ENCODE peak calls at places on chromosomes 16 and 17, in ten cellular contexts. One of them, this sample, is unnamed.

GRCh38 chr17:63331301-63331700 is 114.8 kb downstream of the CYB561 start:
- DNase-seq in CD8-positive, alpha-beta memory T cell: no peak
- DNase-seq in GM23338: no peak
- DNase-seq in effector memory CD4-positive, alpha-beta T cell: no peak
- DNase-seq in lower lobe of right lung: no peak
- DNase-seq in lung: no peak
- DNase-seq in fibroblast of lung: no peak
- DNase-seq in neuronal stem cell: no peak
- DNase-seq in tibial nerve: no peak
- DNase-seq in neural progenitor cell: no peak
- DNase-seq in this sample: no peak

GRCh38 chr17:50501906-50502642 is 6.2 kb upstream of the MYCBPAP start:
- DNase-seq in neuronal stem cell: no peak
- DNase-seq in lower lobe of right lung: no peak
- DNase-seq in effector memory CD4-positive, alpha-beta T cell: no peak
- DNase-seq in GM23338: no peak
- DNase-seq in tibial nerve: no peak
- DNase-seq in lung: no peak
- DNase-seq in neural progenitor cell: no peak
- DNase-seq in fibroblast of lung: no peak
- DNase-seq in CD8-positive, alpha-beta memory T cell: no peak
- DNase-seq in this sample: no peak

GRCh38 chr17:43609613-43610385 is 51.9 kb downstream of the MEOX1 start:
- DNase-seq in lung: no peak
- DNase-seq in neuronal stem cell: no peak
- DNase-seq in tibial nerve: no peak
- DNase-seq in fibroblast of lung: no peak
- DNase-seq in effector memory CD4-positive, alpha-beta T cell: no peak
- DNase-seq in lower lobe of right lung: no peak
- DNase-seq in CD8-positive, alpha-beta memory T cell: no peak
- DNase-seq in neural progenitor cell: peak; percentile 49
- DNase-seq in GM23338: peak; percentile 45
- DNase-seq in this sample: no peak

GRCh38 chr17:14559720-14560119 is 258.8 kb downstream of the HS3ST3B1 start:
- DNase-seq in tibial nerve: no peak
- DNase-seq in effector memory CD4-positive, alpha-beta T cell: no peak
- DNase-seq in lower lobe of right lung: no peak
- DNase-seq in neural progenitor cell: no peak
- DNase-seq in lung: no peak
- DNase-seq in neuronal stem cell: no peak
- DNase-seq in fibroblast of lung: no peak
- DNase-seq in GM23338: no peak
- DNase-seq in CD8-positive, alpha-beta memory T cell: no peak
- DNase-seq in this sample: no peak

GRCh38 chr17:35733366-35733765 is 1.9 kb downstream of the RASL10B start:
- DNase-seq in tibial nerve: no peak
- DNase-seq in neural progenitor cell: no peak
- DNase-seq in effector memory CD4-positive, alpha-beta T cell: no peak
- DNase-seq in lower lobe of right lung: no peak
- DNase-seq in neuronal stem cell: no peak
- DNase-seq in lung: no peak
- DNase-seq in CD8-positive, alpha-beta memory T cell: no peak
- DNase-seq in fibroblast of lung: no peak
- DNase-seq in GM23338: no peak
- DNase-seq in this sample: no peak

GRCh38 chr16:5605404-5605803 is 507.8 kb upstream of the EEF2KMT start:
- DNase-seq in neural progenitor cell: no peak
- DNase-seq in lung: no peak
- DNase-seq in neuronal stem cell: no peak
- DNase-seq in effector memory CD4-positive, alpha-beta T cell: no peak
- DNase-seq in tibial nerve: no peak
- DNase-seq in fibroblast of lung: no peak
- DNase-seq in CD8-positive, alpha-beta memory T cell: no peak
- DNase-seq in lower lobe of right lung: no peak
- DNase-seq in GM23338: no peak
- DNase-seq in this sample: no peak

GRCh38 chr17:77378318-77379064 is 237.7 kb downstream of the SEC14L1 start:
- DNase-seq in CD8-positive, alpha-beta memory T cell: no peak
- DNase-seq in tibial nerve: no peak
- DNase-seq in GM23338: no peak
- DNase-seq in effector memory CD4-positive, alpha-beta T cell: no peak
- DNase-seq in lung: no peak
- DNase-seq in fibroblast of lung: no peak
- DNase-seq in lower lobe of right lung: no peak
- DNase-seq in neuronal stem cell: no peak
- DNase-seq in neural progenitor cell: no peak
- DNase-seq in this sample: no peak

GRCh38 chr17:62703269-62703775 is 75.9 kb downstream of the MRC2 start:
- DNase-seq in GM23338: no peak
- DNase-seq in lower lobe of right lung: no peak
- DNase-seq in CD8-positive, alpha-beta memory T cell: no peak
- DNase-seq in tibial nerve: no peak
- DNase-seq in lung: no peak
- DNase-seq in fibroblast of lung: peak; percentile 22
- DNase-seq in effector memory CD4-positive, alpha-beta T cell: no peak
- DNase-seq in neural progenitor cell: no peak
- DNase-seq in neuronal stem cell: no peak
- DNase-seq in this sample: no peak

GRCh38 chr16:89934611-89935553 is 11.7 kb downstream of the TUBB3 start:
- DNase-seq in neuronal stem cell: no peak
- DNase-seq in fibroblast of lung: no peak
- DNase-seq in GM23338: no peak
- DNase-seq in tibial nerve: no peak
- DNase-seq in neural progenitor cell: no peak
- DNase-seq in CD8-positive, alpha-beta memory T cell: no peak
- DNase-seq in effector memory CD4-positive, alpha-beta T cell: no peak
- DNase-seq in lung: no peak
- DNase-seq in lower lobe of right lung: no peak
- DNase-seq in this sample: no peak

GRCh38 chr16:89936508-89936907 is 12.0 kb upstream of the DEF8 start:
- DNase-seq in CD8-positive, alpha-beta memory T cell: no peak
- DNase-seq in lung: no peak
- DNase-seq in lower lobe of right lung: no peak
- DNase-seq in neuronal stem cell: no peak
- DNase-seq in neural progenitor cell: no peak
- DNase-seq in GM23338: no peak
- DNase-seq in effector memory CD4-positive, alpha-beta T cell: no peak
- DNase-seq in tibial nerve: no peak
- DNase-seq in fibroblast of lung: no peak
- DNase-seq in this sample: no peak

GRCh38 chr16:89931305-89931896 is 8.3 kb downstream of the TUBB3 start:
- DNase-seq in lower lobe of right lung: no peak
- DNase-seq in CD8-positive, alpha-beta memory T cell: no peak
- DNase-seq in neuronal stem cell: no peak
- DNase-seq in GM23338: no peak
- DNase-seq in effector memory CD4-positive, alpha-beta T cell: no peak
- DNase-seq in tibial nerve: no peak
- DNase-seq in lung: no peak
- DNase-seq in neural progenitor cell: no peak
- DNase-seq in fibroblast of lung: no peak
- DNase-seq in this sample: no peak

GRCh38 chr16:89936034-89936433 is 12.5 kb upstream of the DEF8 start:
- DNase-seq in fibroblast of lung: no peak
- DNase-seq in tibial nerve: no peak
- DNase-seq in neuronal stem cell: no peak
- DNase-seq in CD8-positive, alpha-beta memory T cell: no peak
- DNase-seq in effector memory CD4-positive, alpha-beta T cell: no peak
- DNase-seq in GM23338: no peak
- DNase-seq in lower lobe of right lung: no peak
- DNase-seq in neural progenitor cell: no peak
- DNase-seq in lung: no peak
- DNase-seq in this sample: no peak

GRCh38 chr16:89931964-89932363 is 8.8 kb downstream of the TUBB3 start:
- DNase-seq in tibial nerve: no peak
- DNase-seq in fibroblast of lung: no peak
- DNase-seq in GM23338: no peak
- DNase-seq in lung: no peak
- DNase-seq in CD8-positive, alpha-beta memory T cell: no peak
- DNase-seq in neuronal stem cell: no peak
- DNase-seq in lower lobe of right lung: no peak
- DNase-seq in neural progenitor cell: no peak
- DNase-seq in effector memory CD4-positive, alpha-beta T cell: no peak
- DNase-seq in this sample: no peak
- H3K36me3 ChIP-seq in tibial nerve: peaks cover 30% of the 10 kb centered on the region
- H3K36me3 ChIP-seq in fibroblast of lung: peaks cover 46% of the 10 kb centered on the region
- H3K36me3 ChIP-seq in GM23338: peaks cover 12% of the 10 kb centered on the region
- H3K36me3 ChIP-seq in lung: no peaks in the 10 kb centered on the region
- H3K36me3 ChIP-seq in CD8-positive, alpha-beta memory T cell: no peaks in the 10 kb centered on the region
- H3K36me3 ChIP-seq in neuronal stem cell: peaks cover 96% of the 10 kb centered on the region
- H3K36me3 ChIP-seq in lower lobe of right lung: no peaks in the 10 kb centered on the region
- H3K36me3 ChIP-seq in neural progenitor cell: no peaks in the 10 kb centered on the region
- H3K36me3 ChIP-seq in effector memory CD4-positive, alpha-beta T cell: no peaks in the 10 kb centered on the region
- H3K36me3 ChIP-seq in this sample: no peaks in the 10 kb centered on the region

GRCh38 chr16:20866792-20867191 is 33.4 kb downstream of the DCUN1D3 start:
- DNase-seq in lower lobe of right lung: no peak
- DNase-seq in lung: no peak
- DNase-seq in fibroblast of lung: peak; percentile 42
- DNase-seq in GM23338: no peak
- DNase-seq in neuronal stem cell: no peak
- DNase-seq in effector memory CD4-positive, alpha-beta T cell: no peak
- DNase-seq in tibial nerve: no peak
- DNase-seq in neural progenitor cell: no peak
- DNase-seq in CD8-positive, alpha-beta memory T cell: no peak
- DNase-seq in this sample: no peak

GRCh38 chr16:20865420-20866126 is 34.6 kb downstream of the DCUN1D3 start:
- DNase-seq in lung: no peak
- DNase-seq in CD8-positive, alpha-beta memory T cell: no peak
- DNase-seq in GM23338: no peak
- DNase-seq in neural progenitor cell: no peak
- DNase-seq in effector memory CD4-positive, alpha-beta T cell: no peak
- DNase-seq in tibial nerve: no peak
- DNase-seq in fibroblast of lung: peak; percentile 65
- DNase-seq in neuronal stem cell: no peak
- DNase-seq in lower lobe of right lung: no peak
- DNase-seq in this sample: no peak

GRCh38 chr16:20868890-20869289 is 31.3 kb downstream of the DCUN1D3 start:
- DNase-seq in tibial nerve: peak; percentile 62
- DNase-seq in CD8-positive, alpha-beta memory T cell: no peak
- DNase-seq in lung: peak; percentile 80
- DNase-seq in fibroblast of lung: peak; percentile 82
- DNase-seq in lower lobe of right lung: peak; percentile 79
- DNase-seq in neural progenitor cell: peak; percentile 16
- DNase-seq in neuronal stem cell: no peak
- DNase-seq in effector memory CD4-positive, alpha-beta T cell: no peak
- DNase-seq in GM23338: no peak
- DNase-seq in this sample: peak; percentile 93

GRCh38 chr16:20867585-20867984 is 32.6 kb downstream of the DCUN1D3 start:
- DNase-seq in CD8-positive, alpha-beta memory T cell: no peak
- DNase-seq in neural progenitor cell: no peak
- DNase-seq in lower lobe of right lung: no peak
- DNase-seq in tibial nerve: no peak
- DNase-seq in neuronal stem cell: no peak
- DNase-seq in fibroblast of lung: no peak
- DNase-seq in effector memory CD4-positive, alpha-beta T cell: no peak
- DNase-seq in GM23338: no peak
- DNase-seq in lung: no peak
- DNase-seq in this sample: no peak

GRCh38 chr16:20866161-20866772 is 33.9 kb downstream of the DCUN1D3 start:
- DNase-seq in lower lobe of right lung: no peak
- DNase-seq in effector memory CD4-positive, alpha-beta T cell: no peak
- DNase-seq in lung: no peak
- DNase-seq in tibial nerve: no peak
- DNase-seq in GM23338: no peak
- DNase-seq in CD8-positive, alpha-beta memory T cell: no peak
- DNase-seq in neuronal stem cell: peak; percentile 6
- DNase-seq in neural progenitor cell: peak; percentile 78
- DNase-seq in fibroblast of lung: peak; percentile 81
- DNase-seq in this sample: no peak
- H3K4me1 ChIP-seq in lower lobe of right lung: peaks cover 66% of the 10 kb centered on the region
- H3K4me1 ChIP-seq in effector memory CD4-positive, alpha-beta T cell: no peaks in the 10 kb centered on the region
- H3K4me1 ChIP-seq in lung: peaks cover 22% of the 10 kb centered on the region
- H3K4me1 ChIP-seq in tibial nerve: peaks cover 64% of the 10 kb centered on the region
- H3K4me1 ChIP-seq in GM23338: peaks cover 20% of the 10 kb centered on the region
- H3K4me1 ChIP-seq in CD8-positive, alpha-beta memory T cell: no peaks in the 10 kb centered on the region
- H3K4me1 ChIP-seq in neuronal stem cell: peaks cover 6% of the 10 kb centered on the region
- H3K4me1 ChIP-seq in neural progenitor cell: peaks cover 27% of the 10 kb centered on the region
- H3K4me1 ChIP-seq in fibroblast of lung: peaks cover 28% of the 10 kb centered on the region
- H3K4me1 ChIP-seq in this sample: peaks cover 50% of the 10 kb centered on the region

DNA sequence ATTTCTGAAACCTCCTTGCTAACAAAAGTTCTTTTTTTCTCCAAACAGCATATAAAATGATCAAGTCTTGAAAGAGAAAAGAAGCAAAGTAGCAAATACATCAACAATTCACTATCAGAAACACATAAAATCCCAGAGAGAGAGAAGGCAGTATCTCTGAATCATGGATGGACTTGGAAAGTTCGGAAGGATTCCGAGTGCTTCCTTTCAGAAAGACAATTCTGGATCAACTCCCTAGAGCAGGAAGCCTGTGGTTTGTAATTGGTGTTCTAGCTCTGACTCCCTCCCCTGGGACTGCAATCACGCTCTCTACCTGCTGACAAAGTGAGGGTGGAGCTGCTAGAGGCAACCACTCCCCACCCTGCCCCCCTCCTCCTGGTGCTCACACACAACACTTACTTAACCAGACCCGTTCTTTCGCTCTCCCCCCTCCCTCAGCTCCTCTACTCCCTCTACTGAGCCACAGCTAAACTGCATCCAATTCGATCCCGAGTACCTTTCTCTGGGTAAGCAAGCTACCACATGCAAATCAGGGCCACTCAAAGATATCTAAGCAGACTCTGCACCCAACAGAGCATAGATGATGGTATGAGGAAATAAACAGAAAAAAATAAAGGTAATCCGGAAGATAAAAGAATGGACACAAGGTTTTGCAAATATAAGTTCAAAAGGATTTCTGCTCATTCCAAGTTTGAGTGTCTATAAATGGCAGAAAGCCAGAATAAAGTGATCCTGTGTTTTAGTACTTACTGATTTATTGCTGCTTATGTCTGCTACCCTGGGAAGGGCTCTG is at the start of gene RNF43:
- DNase-seq in tibial nerve: peak; percentile 57
- DNase-seq in lung: peak; percentile 95
- DNase-seq in neuronal stem cell: peak; percentile 81
- DNase-seq in neural progenitor cell: peak; percentile 94
- DNase-seq in effector memory CD4-positive, alpha-beta T cell: peak; percentile 66
- DNase-seq in fibroblast of lung: peak; percentile 83
- DNase-seq in GM23338: peak; percentile 98
- DNase-seq in CD8-positive, alpha-beta memory T cell: peak; percentile 85
- DNase-seq in lower lobe of right lung: peak; percentile 95
- DNase-seq in this sample: peak; percentile 69
- H3K27ac ChIP-seq in tibial nerve: peak within 1 kb of the TSS; percentile 62
- H3K27ac ChIP-seq in lung: peak within 1 kb of the TSS; percentile 9
- H3K27ac ChIP-seq in neuronal stem cell: no peak within 1 kb of the TSS
- H3K27ac ChIP-seq in neural progenitor cell: no peak within 1 kb of the TSS
- H3K27ac ChIP-seq in effector memory CD4-positive, alpha-beta T cell: no peak within 1 kb of the TSS
- H3K27ac ChIP-seq in fibroblast of lung: no peak within 1 kb of the TSS
- H3K27ac ChIP-seq in GM23338: no peak within 1 kb of the TSS
- H3K27ac ChIP-seq in CD8-positive, alpha-beta memory T cell: peak within 1 kb of the TSS; percentile 28
- H3K27ac ChIP-seq in lower lobe of right lung: peak within 1 kb of the TSS; percentile 77
- H3K27ac ChIP-seq in this sample: no peak within 1 kb of the TSS

GRCh38 chr16:19109288-19109664 is 4.5 kb upstream of the ITPRIPL2 start:
- DNase-seq in effector memory CD4-positive, alpha-beta T cell: no peak
- DNase-seq in fibroblast of lung: no peak
- DNase-seq in lower lobe of right lung: no peak
- DNase-seq in neuronal stem cell: no peak
- DNase-seq in CD8-positive, alpha-beta memory T cell: no peak
- DNase-seq in neural progenitor cell: no peak
- DNase-seq in lung: no peak
- DNase-seq in tibial nerve: no peak
- DNase-seq in GM23338: no peak
- DNase-seq in this sample: no peak

GRCh38 chr16:19114359-19115147 is 789 bp downstream of the ITPRIPL2 start:
- DNase-seq in lower lobe of right lung: peak; percentile 78
- DNase-seq in neural progenitor cell: peak; percentile 44
- DNase-seq in GM23338: peak; percentile 84
- DNase-seq in lung: peak; percentile 59
- DNase-seq in fibroblast of lung: peak; percentile 78
- DNase-seq in effector memory CD4-positive, alpha-beta T cell: no peak
- DNase-seq in CD8-positive, alpha-beta memory T cell: no peak
- DNase-seq in neuronal stem cell: peak; percentile 15
- DNase-seq in tibial nerve: peak; percentile 54
- DNase-seq in this sample: peak; percentile 78

GRCh38 chr16:19113577-19114358 is at the start of gene ITPRIPL2:
- DNase-seq in neural progenitor cell: peak; percentile 76
- DNase-seq in lower lobe of right lung: peak; percentile 94
- DNase-seq in effector memory CD4-positive, alpha-beta T cell: no peak
- DNase-seq in GM23338: peak; percentile 76
- DNase-seq in fibroblast of lung: peak; percentile 95
- DNase-seq in neuronal stem cell: peak; percentile 48
- DNase-seq in tibial nerve: peak; percentile 74
- DNase-seq in CD8-positive, alpha-beta memory T cell: no peak
- DNase-seq in lung: peak; percentile 91
- DNase-seq in this sample: peak; percentile 94

GRCh38 chr16:19108409-19109287 is 5.1 kb upstream of the ITPRIPL2 start:
- DNase-seq in neural progenitor cell: no peak
- DNase-seq in GM23338: no peak
- DNase-seq in lower lobe of right lung: no peak
- DNase-seq in tibial nerve: no peak
- DNase-seq in fibroblast of lung: no peak
- DNase-seq in lung: no peak
- DNase-seq in neuronal stem cell: no peak
- DNase-seq in CD8-positive, alpha-beta memory T cell: no peak
- DNase-seq in effector memory CD4-positive, alpha-beta T cell: no peak
- DNase-seq in this sample: no peak

GRCh38 chr16:19110537-19111391 is 3.0 kb upstream of the ITPRIPL2 start:
- DNase-seq in neuronal stem cell: no peak
- DNase-seq in lung: no peak
- DNase-seq in tibial nerve: no peak
- DNase-seq in CD8-positive, alpha-beta memory T cell: no peak
- DNase-seq in fibroblast of lung: no peak
- DNase-seq in neural progenitor cell: no peak
- DNase-seq in effector memory CD4-positive, alpha-beta T cell: no peak
- DNase-seq in lower lobe of right lung: no peak
- DNase-seq in GM23338: no peak
- DNase-seq in this sample: no peak
- H3K36me3 ChIP-seq in neuronal stem cell: no peaks in the 10 kb centered on the region
- H3K36me3 ChIP-seq in lung: peaks cover 9% of the 10 kb centered on the region
- H3K36me3 ChIP-seq in tibial nerve: peaks cover 11% of the 10 kb centered on the region
- H3K36me3 ChIP-seq in CD8-positive, alpha-beta memory T cell: no peaks in the 10 kb centered on the region
- H3K36me3 ChIP-seq in fibroblast of lung: peaks cover 8% of the 10 kb centered on the region
- H3K36me3 ChIP-seq in neural progenitor cell: no peaks in the 10 kb centered on the region
- H3K36me3 ChIP-seq in effector memory CD4-positive, alpha-beta T cell: no peaks in the 10 kb centered on the region
- H3K36me3 ChIP-seq in lower lobe of right lung: peaks cover 10% of the 10 kb centered on the region
- H3K36me3 ChIP-seq in GM23338: no peaks in the 10 kb centered on the region
- H3K36me3 ChIP-seq in this sample: peaks cover 6% of the 10 kb centered on the region